ENCODE peak calls at places on chromosome 6, in five cellular contexts. J, N, I, C and E are unnamed samples.

GRCh38 chr6:7262037-7262461 is 51.0 kb downstream of the SSR1 start:
- DNase-seq in J (no peak), N (no peak), I (no peak), C (no peak), E (peak; percentile 77)

GRCh38 chr6:89313006-89313405 is 2.1 kb downstream of the GABRR2 start:
- DNase-seq in J (no peak), N (no peak), I (no peak), C (no peak), E (no peak)

GRCh38 chr6:91029211-91029610 is 442.3 kb upstream of the MAP3K7 start:
- DNase-seq in J (no peak), N (no peak), I (no peak), C (no peak), E (no peak)

GRCh38 chr6:31765910-31766794 is 3.7 kb downstream of the SAPCD1 start:
- DNase-seq in J (no peak), N (no peak), I (no peak), C (no peak), E (peak; percentile 84)

GRCh38 chr6:75431379-75431778 is 62.2 kb downstream of the FILIP1 start:
- DNase-seq in J (no peak), N (no peak), I (no peak), C (no peak), E (no peak)

GRCh38 chr6:52612336-52613096 is 35.7 kb upstream of the TRAM2 start:
- DNase-seq in J (no peak), N (no peak), I (no peak), C (no peak), E (no peak)

GRCh38 chr6:50654155-50654554 is 59.2 kb upstream of the TFAP2D start:
- DNase-seq in J (no peak), N (no peak), I (no peak), C (no peak), E (no peak)

GRCh38 chr6:32920610-32921188 is 20.1 kb downstream of the HLA-DMB start:
- DNase-seq in J (no peak), N (no peak), I (no peak), C (no peak), E (no peak)

GRCh38 chr6:66796987-66797386 is 1090.0 kb upstream of the EYS start:
- DNase-seq in J (no peak), N (no peak), I (no peak), C (no peak), E (no peak)

GRCh38 chr6:77740380-77740779 is 87.5 kb downstream of the MEI4 start:
- DNase-seq in J (no peak), N (no peak), I (no peak), C (no peak), E (no peak)

GRCh38 chr6:30743099-30744053 is 889 bp upstream of the FLOT1 start:
- DNase-seq in J (peak; percentile 40), N (no peak), I (no peak), C (no peak), E (peak; percentile 53)

GRCh38 chr6:109184638-109185037 is 89.3 kb downstream of the CEP57L1 start:
- DNase-seq in J (no peak), N (no peak), I (no peak), C (no peak), E (no peak)

GRCh38 chr6:80425089-80425823 is 318.8 kb downstream of the BCKDHB start:
- DNase-seq in J (no peak), N (no peak), I (no peak), C (no peak), E (no peak)

GRCh38 chr6:2911171-2911570 is 8.1 kb upstream of the SERPINB9 start:
- DNase-seq in J (no peak), N (no peak), I (no peak), C (no peak), E (no peak)

GRCh38 chr6:14816106-14816864 is 429.6 kb upstream of the JARID2 start:
- DNase-seq in J (no peak), N (no peak), I (no peak), C (no peak), E (no peak)

GRCh38 chr6:2127484-2127911 is 117.9 kb downstream of the GMDS start:
- DNase-seq in J (no peak), N (no peak), I (no peak), C (peak; percentile 65), E (peak; percentile 41)

GRCh38 chr6:43770417-43771209 is 602 bp downstream of the VEGFA start:
- DNase-seq in J (peak; percentile 63), N (peak; percentile 63), I (peak; percentile 31), C (no peak), E (peak; percentile 85)

GRCh38 chr6:43070028-43070632 is 6.0 kb upstream of the PTK7 start:
- DNase-seq in J (no peak), N (no peak), I (no peak), C (no peak), E (no peak)

GRCh38 chr6:71886184-71887005 is at the start of gene RIMS1:
- DNase-seq in J (no peak), N (no peak), I (no peak), C (no peak), E (no peak)

GRCh38 chr6:69835414-69836179 is 30.8 kb upstream of the COL19A1 start:
- DNase-seq in J (no peak), N (no peak), I (no peak), C (no peak), E (no peak)

GRCh38 chr6:98686008-98686601 is 148.3 kb upstream of the POU3F2 start:
- DNase-seq in J (no peak), N (no peak), I (no peak), C (no peak), E (peak; percentile 61)

GRCh38 chr6:36649721-36650484 is 28.6 kb upstream of the CDKN1A start:
- DNase-seq in J (no peak), N (no peak), I (no peak), C (no peak), E (no peak)

GRCh38 chr6:161961796-161962195 is 687.9 kb upstream of the AGPAT4 start:
- DNase-seq in J (no peak), N (no peak), I (no peak), C (no peak), E (no peak)

GRCh38 chr6:37242429-37243052 is 15.0 kb upstream of the TBC1D22B start:
- DNase-seq in J (no peak), N (no peak), I (no peak), C (no peak), E (no peak)

GRCh38 chr6:117653949-117654348 is 21.3 kb upstream of the NUS1 start:
- DNase-seq in J (no peak), N (no peak), I (no peak), C (no peak), E (no peak)

DNA sequence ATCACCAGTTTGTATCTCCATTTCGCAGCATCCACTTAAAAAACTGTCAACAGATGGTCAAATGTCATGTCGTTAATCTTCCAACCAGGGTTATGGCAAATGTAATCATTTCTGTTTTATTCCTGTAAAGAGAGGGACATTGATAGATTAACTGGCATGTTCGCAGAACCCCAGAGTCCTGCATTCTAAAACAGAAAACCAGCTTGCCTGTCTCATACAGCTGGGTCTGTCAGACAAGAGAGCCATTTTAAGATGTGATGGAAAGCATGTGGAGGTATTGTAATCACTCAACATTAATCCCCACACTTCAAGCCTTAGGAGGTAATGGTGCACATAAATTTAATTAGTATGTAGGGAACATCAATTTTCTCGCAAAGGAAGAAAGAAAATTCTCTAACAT is 4.4 kb downstream of the SMLR1 start:
- DNase-seq in J (no peak), N (no peak), I (no peak), C (no peak), E (no peak)
- TF ChIP-seq EP300 in J (no peak), N (no peak), I (no peak), C (no peak), E (no peak)

DNA sequence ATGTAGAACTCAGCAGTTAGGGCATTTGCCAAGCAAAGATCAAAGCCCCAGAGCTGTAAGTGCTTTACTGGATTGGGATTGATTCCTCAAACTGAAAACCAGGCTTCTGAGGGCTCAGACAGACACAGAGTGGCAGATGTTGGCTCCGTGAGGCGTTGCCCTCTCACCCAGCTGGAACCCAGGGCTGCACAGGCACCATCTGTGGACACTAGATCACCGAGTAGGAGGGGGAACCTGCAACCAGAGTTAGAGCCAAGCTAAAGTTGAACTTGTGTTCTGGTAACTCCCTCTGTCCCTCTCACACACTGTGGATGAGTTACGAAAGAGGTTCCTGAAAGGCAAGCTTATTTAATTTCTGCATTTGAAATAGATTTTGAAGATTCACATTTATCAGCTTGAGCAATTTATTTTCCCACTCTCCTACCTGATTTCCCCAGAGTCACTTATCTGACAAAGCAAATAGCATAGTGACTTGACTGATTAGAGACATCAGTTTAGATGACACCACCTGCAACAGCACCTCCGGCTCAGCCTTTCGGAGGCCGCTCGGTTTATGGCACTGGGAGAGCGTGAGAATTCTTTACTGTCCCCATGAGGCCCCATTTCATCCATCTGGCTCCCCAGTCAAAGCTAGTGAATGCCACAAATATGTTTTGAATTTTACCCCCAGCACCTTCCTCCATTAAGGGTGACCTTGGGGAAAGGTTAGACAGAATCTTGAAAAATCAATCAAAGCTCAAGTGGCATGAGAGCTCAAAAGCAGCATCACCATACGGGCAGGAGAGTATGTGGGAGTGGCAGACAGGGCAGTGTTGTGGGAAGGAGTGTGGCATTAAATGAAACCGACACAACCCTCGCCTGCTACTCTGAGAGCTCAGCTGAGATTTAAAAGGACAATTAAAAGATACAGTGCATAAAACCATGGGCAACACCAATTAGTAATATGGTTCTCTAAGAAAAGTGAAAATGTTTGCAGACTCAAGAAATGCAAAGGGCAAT is 48.5 kb downstream of the RPF2 start:
- DNase-seq in J (no peak), N (no peak), I (no peak), C (no peak), E (no peak)
- TF ChIP-seq EP300 in J (no peak), N (no peak), I (no peak), C (no peak), E (no peak)

GRCh38 chr6:56420296-56420695 is 172.9 kb upstream of the COL21A1 start:
- DNase-seq in J (no peak), N (no peak), I (no peak), C (no peak), E (no peak)

GRCh38 chr6:56417823-56418222 is 170.4 kb upstream of the COL21A1 start:
- DNase-seq in J (no peak), N (no peak), I (no peak), C (no peak), E (no peak)

DNA sequence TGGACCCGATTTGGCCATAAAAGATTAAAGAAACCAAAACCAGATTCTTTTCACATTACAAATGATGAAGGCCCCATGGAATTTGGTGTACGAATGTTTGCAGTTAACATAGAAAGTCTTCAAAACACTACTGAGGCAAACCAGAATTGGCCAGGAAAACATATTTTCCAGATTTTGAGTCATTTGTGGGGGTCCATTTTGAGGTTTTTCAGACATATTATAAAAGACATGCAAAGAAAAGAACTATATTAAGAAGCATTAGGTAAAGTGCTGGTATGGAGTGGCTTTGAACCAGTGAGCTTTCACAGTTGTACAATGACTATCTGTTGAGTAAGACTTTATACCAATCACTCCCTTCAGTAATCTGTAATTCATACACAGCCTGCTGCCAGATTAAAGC is 168.9 kb upstream of the COL21A1 start:
- DNase-seq in J (no peak), N (no peak), I (no peak), C (no peak), E (no peak)
- TF ChIP-seq EP300 in J (no peak), N (no peak), I (no peak), C (no peak), E (no peak)

DNA sequence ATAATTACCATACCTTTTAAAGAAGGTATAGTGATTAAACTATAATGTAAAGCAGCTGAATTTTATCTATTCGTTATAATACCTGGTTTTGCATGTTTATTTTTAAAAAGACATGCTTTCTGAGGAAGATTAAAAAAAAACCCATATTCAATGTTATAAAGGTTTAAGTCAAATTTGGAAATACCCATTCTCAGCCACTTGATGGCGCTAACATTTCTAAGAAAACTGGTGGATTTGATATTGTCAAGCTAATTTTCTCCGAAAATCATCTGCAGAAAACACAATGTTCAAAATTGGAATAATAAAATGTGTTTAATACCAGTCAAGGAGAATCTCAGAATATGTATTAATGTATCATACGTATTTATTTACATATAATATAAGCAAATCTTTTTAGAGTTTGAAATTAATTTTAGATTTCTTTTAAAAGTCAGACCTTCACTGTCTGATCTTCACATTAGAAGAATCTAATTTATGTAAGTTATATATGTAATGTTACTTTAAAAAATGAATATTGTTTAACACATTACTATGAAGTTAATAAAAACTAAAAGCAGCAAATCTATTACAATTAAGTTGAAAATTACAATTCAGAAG is 35.0 kb downstream of the SHPRH start:
- DNase-seq in J (no peak), N (no peak), I (no peak), C (no peak), E (no peak)
- TF ChIP-seq EP300 in J (no peak), N (no peak), I (no peak), C (no peak), E (no peak)